ENCODE peak calls at places on chromosomes 4 and X, in eight cellular contexts. D is brain microvascular endothelial cell; M is neural crest cell; A is colonic mucosa; G is CD8-positive, alpha-beta T cell; K is fibroblast of mammary gland; S is H9; P is choroid plexus epithelial cell. Y is an unnamed sample.

GRCh38 chrX:107686792-107687191 is 58.5 kb downstream of the PRPS1 start:
- DNase-seq in S (no peak), A (no peak), P (peak; percentile 56), D (no peak), G (no peak), M (no peak), K (peak; percentile 32), Y (no peak)

GRCh38 chrX:103464774-103465117 is 54.5 kb downstream of the RAB40A start:
- DNase-seq in M (peak; percentile 66), S (peak; percentile 79), K (peak; percentile 76), D (peak; percentile 78), P (peak; percentile 85), A (peak; percentile 82), G (peak; percentile 56), Y (peak; percentile 60)

GRCh38 chr4:162241857-162242256 is 78.1 kb upstream of the FSTL5 start:
- DNase-seq in K (no peak), S (no peak), M (no peak), D (no peak), G (no peak), P (peak; percentile 51), A (no peak), Y (no peak)

GRCh38 chr4:86967798-86968197 is 33.0 kb downstream of the AFF1 start:
- DNase-seq in A (no peak), D (peak; percentile 38), S (no peak), M (no peak), P (peak; percentile 85), G (no peak), K (peak; percentile 49), Y (no peak)

GRCh38 chr4:25743971-25744370 is 88.3 kb downstream of the SLC34A2 start:
- DNase-seq in K (no peak), S (no peak), G (no peak), M (no peak), A (no peak), P (no peak), D (no peak), Y (no peak)

GRCh38 chr4:876780-877179 is 50.9 kb upstream of the CPLX1 start:
- DNase-seq in M (no peak), P (no peak), A (no peak), D (no peak), K (no peak), S (peak; percentile 60), G (peak; percentile 19), Y (no peak)

GRCh38 chr4:108799335-108799734 is 36.5 kb upstream of the ETNPPL start:
- DNase-seq in G (no peak), A (no peak), S (no peak), D (no peak), K (no peak), P (no peak), M (no peak), Y (no peak)

GRCh38 chr4:73650255-73650654 is 30.0 kb upstream of the RASSF6 start:
- DNase-seq in G (no peak), K (no peak), S (no peak), A (no peak), D (no peak), M (no peak), P (no peak), Y (no peak)

GRCh38 chrX:45743081-45743533 is 542.4 kb upstream of the DIPK2B start:
- DNase-seq in K (peak; percentile 90), P (peak; percentile 53), S (peak; percentile 40), D (peak; percentile 46), M (no peak), G (no peak), A (no peak), Y (no peak)

GRCh38 chrX:40169193-40170086 is 71.7 kb upstream of the BCOR start:
- DNase-seq in G (peak; percentile 82), K (no peak), D (peak; percentile 77), P (peak; percentile 92), A (peak; percentile 79), S (peak; percentile 91), M (peak; percentile 62), Y (no peak)

GRCh38 chr4:74370912-74371311 is 6.0 kb downstream of the EREG start:
- DNase-seq in P (peak; percentile 85), K (peak; percentile 74), A (peak; percentile 59), D (peak; percentile 72), G (peak; percentile 26), M (peak; percentile 18), S (peak; percentile 61), Y (no peak)

GRCh38 chr4:75002381-75002780 is 69.5 kb downstream of the PARM1 start:
- DNase-seq in D (no peak), G (no peak), A (no peak), S (no peak), P (no peak), M (no peak), K (no peak), Y (no peak)

GRCh38 chrX:12065251-12065650 is 73.0 kb upstream of the FRMPD4 start:
- DNase-seq in P (peak; percentile 35), D (peak; percentile 24), A (no peak), G (no peak), M (no peak), K (peak; percentile 35), S (peak; percentile 36), Y (no peak)

GRCh38 chrX:94400488-94400887 is 726.5 kb downstream of the FAM133A start:
- DNase-seq in D (no peak), K (no peak), M (no peak), A (no peak), S (peak; percentile 71), G (no peak), P (no peak), Y (no peak)

GRCh38 chr4:52837716-52838558 is 24.2 kb upstream of the RASL11B start:
- DNase-seq in D (peak; percentile 82), S (no peak), P (peak; percentile 70), M (no peak), G (no peak), A (no peak), K (peak; percentile 59), Y (no peak)

GRCh38 chr4:65791807-65792308 is 121.6 kb upstream of the EPHA5 start:
- DNase-seq in K (peak; percentile 16), M (no peak), D (peak; percentile 14), P (peak; percentile 33), G (no peak), S (no peak), A (no peak), Y (no peak)

DNA sequence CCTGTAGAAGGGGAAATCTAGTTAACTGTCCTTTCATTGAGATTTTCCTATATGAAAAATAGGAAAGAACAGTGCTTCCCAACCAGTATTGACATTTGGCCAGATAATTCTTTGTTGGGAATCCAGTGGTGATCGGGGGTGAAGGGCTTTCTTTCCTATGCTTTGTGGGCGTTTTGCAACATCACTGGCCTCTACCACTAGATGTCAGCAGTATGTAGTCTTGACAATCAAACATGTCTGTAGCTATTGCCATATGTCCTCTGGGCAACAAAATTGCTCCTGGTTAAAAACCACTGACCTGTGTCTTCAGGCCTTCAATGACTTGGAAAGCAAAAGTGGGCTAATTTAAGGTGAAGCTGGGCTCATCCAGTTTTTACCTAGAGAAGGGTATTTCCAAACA is 658.5 kb downstream of the DACH2 start:
- DNase-seq in K (peak; percentile 1), G (no peak), M (peak; percentile 14), D (peak; percentile 2), S (peak; percentile 28), A (no peak), P (peak; percentile 8), Y (no peak)
- TF ChIP-seq CTCF in K (peak; percentile 40), G (no peak), M (peak; percentile 71), D (peak; percentile 40), S (peak; percentile 77), A (no peak), P (peak; percentile 41), Y (no peak)

GRCh38 chr4:7037425-7037824 is 5.7 kb upstream of the TADA2B start:
- DNase-seq in M (no peak), P (no peak), D (no peak), S (no peak), K (no peak), A (no peak), G (no peak), Y (no peak)
- TF ChIP-seq CTCF in M (peak; percentile 28), P (peak; percentile 21), D (peak; percentile 39), S (peak; percentile 40), K (peak; percentile 4), A (no peak), G (no peak), Y (no peak)

DNA sequence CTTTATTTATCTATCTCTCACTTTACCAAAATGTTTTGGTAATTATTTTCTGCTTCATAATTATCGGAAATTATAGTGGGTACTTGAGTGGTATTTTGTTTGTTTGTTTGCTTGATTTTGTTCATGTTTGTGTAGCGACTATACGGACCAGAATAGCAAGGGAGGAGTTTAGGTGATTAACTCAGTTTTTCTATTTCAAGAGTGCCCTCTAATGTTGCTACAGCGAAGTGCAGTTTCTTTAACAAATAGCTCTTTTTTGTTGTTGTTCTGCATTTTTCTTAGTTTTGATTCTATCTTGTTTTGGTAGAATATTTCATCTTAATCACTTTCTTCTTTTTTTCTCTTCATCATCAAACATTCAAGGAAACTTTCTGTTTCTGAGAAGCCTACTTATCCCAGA is 40.8 kb upstream of the QRFPR start:
- DNase-seq in G (no peak), S (no peak), P (peak; percentile 19), K (peak; percentile 12), M (no peak), A (no peak), D (no peak), Y (no peak)
- TF ChIP-seq CTCF in G (no peak), S (peak; percentile 80), P (peak; percentile 49), K (peak; percentile 43), M (peak; percentile 55), A (peak; percentile 9), D (peak; percentile 22), Y (no peak)

DNA sequence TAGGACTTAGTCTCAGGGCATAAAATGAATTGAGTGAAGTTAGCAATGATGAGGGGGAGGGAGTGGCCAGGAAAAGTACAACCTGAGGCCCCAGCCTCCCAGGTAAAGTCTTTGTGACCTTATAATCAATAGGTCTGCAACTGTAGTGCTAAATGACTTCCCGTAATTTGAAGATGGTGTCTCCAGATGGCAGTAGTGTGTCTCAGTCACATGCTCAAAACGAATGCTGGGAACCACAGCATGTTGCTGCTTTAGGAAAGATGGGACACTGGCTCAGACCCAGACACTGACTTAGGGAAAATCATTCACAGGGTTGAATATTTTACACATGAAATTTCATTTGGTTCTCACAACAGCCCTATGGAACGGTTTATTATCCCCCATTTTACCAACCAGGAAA is 10.3 kb downstream of the SRPX2 start:
- DNase-seq in D (no peak), M (no peak), K (peak; percentile 64), S (peak; percentile 33), G (no peak), P (peak; percentile 61), A (peak; percentile 50), Y (no peak)
- TF ChIP-seq CTCF in D (peak; percentile 37), M (no peak), K (peak; percentile 22), S (peak; percentile 48), G (no peak), P (peak; percentile 31), A (no peak), Y (no peak)